ENCODE peak calls at places on chromosome 19, in nine cellular contexts. F is NCI-H1436; D is NCI-H1092 treated with DMSO at 0.1 percent for 48 hours; X is iPS DF 6.9; A is RWPE1; N is GM12892; K is T-helper 9 cell; I is stimulated activated CD4-positive, alpha-beta T cell treated with anti-CD3 and anti-CD28 coated beads, Interleukin-4, amount 100 ng/mL, for 24 hours; Q is stimulated activated CD8-positive, alpha-beta memory T cell treated with anti-CD3 and anti-CD28 coated beads, Interleukin-7, amount 100 ng/mL, for 24 hours. U is an unnamed sample.
A peak's percentile ranks its signal among the peaks of the same experiment; 100 is the strongest.

GRCh38 chr19:46020819-46021125 is 2.1 kb downstream of the PGLYRP1 start:
- DNase-seq in F (no peak), D (no peak), X (no peak), A (no peak), N (no peak), K (no peak), I (no peak), Q (no peak), U (no peak)

GRCh38 chr19:14073925-14074838 is 1.6 kb downstream of the MISP3 start:
- DNase-seq in F (no peak), D (peak; percentile 28), X (no peak), A (peak; percentile 62), N (no peak), K (no peak), I (peak; percentile 30), Q (no peak), U (no peak)

GRCh38 chr19:7729211-7729610 is 2.7 kb downstream of the CLEC4G start:
- DNase-seq in F (no peak), D (no peak), X (no peak), A (no peak), N (no peak), K (no peak), I (no peak), Q (no peak), U (no peak)

GRCh38 chr19:50850738-50851137 is 4.0 kb upstream of the KLK3 start:
- DNase-seq in F (no peak), D (no peak), X (no peak), A (no peak), N (no peak), K (no peak), I (no peak), Q (no peak), U (no peak)

GRCh38 chr19:3604987-3605343 is 1.7 kb downstream of the TBXA2R start:
- DNase-seq in F (no peak), D (no peak), X (no peak), A (no peak), N (no peak), K (no peak), I (no peak), Q (no peak), U (no peak)

GRCh38 chr19:27765397-27765796 is 1447.6 kb downstream of the UQCRFS1 start:
- DNase-seq in F (no peak), D (no peak), X (no peak), A (no peak), N (no peak), K (no peak), I (no peak), Q (no peak), U (no peak)

GRCh38 chr19:41449079-41449864 is 6.3 kb downstream of the ERICH4 start:
- DNase-seq in F (peak; percentile 42), D (peak; percentile 43), X (peak; percentile 82), A (peak; percentile 83), N (peak; percentile 78), K (peak; percentile 68), I (peak; percentile 79), Q (peak; percentile 44), U (peak; percentile 32)

GRCh38 chr19:7977723-7978040 is 27.8 kb downstream of the ELAVL1 start:
- DNase-seq in F (no peak), D (no peak), X (no peak), A (no peak), N (no peak), K (no peak), I (no peak), Q (no peak), U (no peak)

GRCh38 chr19:16778796-16779411 is 50.3 kb upstream of the SIN3B start:
- DNase-seq in F (peak; percentile 20), D (no peak), X (peak; percentile 70), A (peak; percentile 77), N (peak; percentile 51), K (peak; percentile 8), I (peak; percentile 39), Q (no peak), U (peak; percentile 49)

GRCh38 chr19:17616961-17617806 is 61.7 kb downstream of the COLGALT1 start:
- DNase-seq in F (no peak), D (no peak), X (no peak), A (peak; percentile 40), N (no peak), K (no peak), I (no peak), Q (no peak), U (no peak)

GRCh38 chr19:19354932-19355331 is 34.3 kb downstream of the MAU2 start:
- DNase-seq in F (no peak), D (no peak), X (no peak), A (no peak), N (no peak), K (no peak), I (no peak), Q (no peak), U (no peak)